ENCODE peak calls at places on chromosomes 11 and 22, in four cellular contexts. E is cardiac septum, X is substantia nigra, R is GM19239. T is an unnamed sample.

GRCh38 chr11:44387825-44388224 is 77.9 kb upstream of the ALX4 start:
- DNase-seq in R (no peak), X (no peak), E (peak; percentile 15), T (no peak)

GRCh38 chr11:97972731-97973130 is 1048.0 kb upstream of the CNTN5 start:
- DNase-seq in R (no peak), X (no peak), E (no peak), T (no peak)

GRCh38 chr22:23519442-23520177 is 60.5 kb downstream of the IGLL1 start:
- DNase-seq in R (no peak), E (no peak), X (no peak), T (peak; percentile 54)

GRCh38 chr11:73939096-73939495 is 11.7 kb upstream of the DNAJB13 start:
- DNase-seq in X (no peak), E (no peak), R (no peak), T (no peak)

GRCh38 chr22:32469799-32470212 is 4.8 kb upstream of the FBXO7 start:
- DNase-seq in R (no peak), E (no peak), X (no peak), T (no peak)

GRCh38 chr11:76102772-76103171 is 103.5 kb downstream of the WNT11 start:
- DNase-seq in X (no peak), E (no peak), R (no peak), T (no peak)

GRCh38 chr11:110431212-110432073 is 1.7 kb downstream of the FDX1 start:
- DNase-seq in E (no peak), X (no peak), R (no peak), T (no peak)

GRCh38 chr11:13160302-13160701 is 117.3 kb upstream of the BMAL1 start:
- DNase-seq in R (no peak), E (no peak), X (peak; percentile 18), T (no peak)

GRCh38 chr11:6320411-6321207 is at the start of gene CAVIN3:
- DNase-seq in E (peak; percentile 93), R (no peak), X (no peak), T (peak; percentile 93)

GRCh38 chr11:67283490-67283963 is 5.6 kb upstream of the ANKRD13D start:
- DNase-seq in X (no peak), E (no peak), R (no peak), T (peak; percentile 72)

GRCh38 chr11:122181372-122181771 is 65.4 kb upstream of the BLID start:
- DNase-seq in E (no peak), R (no peak), X (no peak), T (no peak)

GRCh38 chr11:61485080-61485479 is 23.5 kb upstream of the LRRC10B start:
- DNase-seq in E (no peak), X (no peak), R (no peak), T (no peak)

GRCh38 chr22:38835888-38836301 is 7.9 kb downstream of the NPTXR start:
- DNase-seq in E (no peak), X (no peak), R (no peak), T (no peak)

GRCh38 chr11:128342511-128343133 is 244.7 kb downstream of the ETS1 start:
- DNase-seq in E (no peak), X (no peak), R (peak; percentile 38), T (no peak)